ENCODE peak calls at places on chromosome 1, in six cellular contexts. R is uterus; I is brain microvascular endothelial cell; N is psoas muscle; T is cardiac muscle cell; Z is CD8-positive, alpha-beta memory T cell. M is an unnamed sample.

GRCh38 chr1:179953974-179954493 is 576 bp upstream of the CEP350 start:
- DNase-seq in R (peak), I (peak), N (no peak), T (no peak), Z (peak), M (peak)

GRCh38 chr1:206933333-206933945 is 11.7 kb upstream of the FCMR start:
- DNase-seq in R (no peak), I (no peak), N (no peak), T (peak), Z (peak), M (peak)

GRCh38 chr1:204435886-204436271 is 24.3 kb upstream of the PPP1R15B start:
- DNase-seq in R (no peak), I (no peak), N (no peak), T (no peak), Z (no peak), M (no peak)

GRCh38 chr1:231558711-231559205 is 30.3 kb downstream of the TSNAX start:
- DNase-seq in R (no peak), I (no peak), N (no peak), T (no peak), Z (no peak), M (no peak)

GRCh38 chr1:10529096-10529495 is 54.3 kb downstream of the PEX14 start:
- DNase-seq in R (no peak), I (no peak), N (no peak), T (no peak), Z (no peak), M (no peak)

GRCh38 chr1:204990721-204991341 is 52.2 kb upstream of the CNTN2 start:
- DNase-seq in R (no peak), I (no peak), N (no peak), T (no peak), Z (no peak), M (no peak)

GRCh38 chr1:114010433-114011184 is 31.3 kb downstream of the OLFML3 start:
- DNase-seq in R (no peak), I (no peak), N (no peak), T (peak), Z (no peak), M (no peak)

GRCh38 chr1:201241716-201242115 is 41.6 kb upstream of the PKP1 start:
- DNase-seq in R (no peak), I (no peak), N (no peak), T (no peak), Z (no peak), M (no peak)

GRCh38 chr1:244796719-244797406 is 38.6 kb upstream of the COX20 start:
- DNase-seq in R (peak), I (peak), N (no peak), T (peak), Z (peak), M (no peak)

GRCh38 chr1:37877991-37878544 is 18.7 kb upstream of the MTF1 start:
- DNase-seq in R (no peak), I (no peak), N (no peak), T (no peak), Z (no peak), M (no peak)

GRCh38 chr1:30923597-30923996 is 15.0 kb upstream of the SDC3 start:
- DNase-seq in R (no peak), I (peak), N (no peak), T (no peak), Z (no peak), M (no peak)

GRCh38 chr1:168609133-168609715 is 32.8 kb downstream of the XCL1 start:
- DNase-seq in R (peak), I (peak), N (peak), T (peak), Z (no peak), M (peak)

GRCh38 chr1:47442844-47443529 is 5.1 kb downstream of the FOXD2 start:
- DNase-seq in R (no peak), I (no peak), N (no peak), T (no peak), Z (no peak), M (no peak)

GRCh38 chr1:1189071-1189470 is 15.4 kb downstream of the TTLL10 start:
- DNase-seq in R (no peak), I (no peak), N (no peak), T (no peak), Z (no peak), M (no peak)

GRCh38 chr1:25952851-25953401 is 44.9 kb downstream of the PAFAH2 start:
- DNase-seq in R (no peak), I (peak), N (no peak), T (no peak), Z (no peak), M (no peak)

GRCh38 chr1:205481629-205482071 is 22.8 kb upstream of the CDK18 start:
- DNase-seq in R (no peak), I (no peak), N (no peak), T (no peak), Z (peak), M (no peak)

GRCh38 chr1:30106125-30106524 is 617.3 kb downstream of the MATN1 start:
- DNase-seq in R (peak), I (peak), N (no peak), T (peak), Z (no peak), M (no peak)

GRCh38 chr1:92902406-92902744 is 58.9 kb downstream of the DIPK1A start:
- DNase-seq in R (no peak), I (no peak), N (no peak), T (no peak), Z (no peak), M (no peak)

GRCh38 chr1:165070675-165071074 is 285.8 kb downstream of the LMX1A start:
- DNase-seq in R (no peak), I (no peak), N (no peak), T (no peak), Z (no peak), M (no peak)

GRCh38 chr1:38190978-38191377 is 144.4 kb upstream of the POU3F1 start:
- DNase-seq in R (no peak), I (no peak), N (no peak), T (no peak), Z (no peak), M (no peak)

GRCh38 chr1:206583461-206584264 is 28.6 kb downstream of the EIF2D start:
- DNase-seq in R (peak), I (peak), N (peak), T (peak), Z (peak), M (peak)

GRCh38 chr1:109658533-109659051 is 2.7 kb downstream of the GSTM4 start:
- DNase-seq in R (no peak), I (no peak), N (no peak), T (no peak), Z (no peak), M (no peak)

DNA sequence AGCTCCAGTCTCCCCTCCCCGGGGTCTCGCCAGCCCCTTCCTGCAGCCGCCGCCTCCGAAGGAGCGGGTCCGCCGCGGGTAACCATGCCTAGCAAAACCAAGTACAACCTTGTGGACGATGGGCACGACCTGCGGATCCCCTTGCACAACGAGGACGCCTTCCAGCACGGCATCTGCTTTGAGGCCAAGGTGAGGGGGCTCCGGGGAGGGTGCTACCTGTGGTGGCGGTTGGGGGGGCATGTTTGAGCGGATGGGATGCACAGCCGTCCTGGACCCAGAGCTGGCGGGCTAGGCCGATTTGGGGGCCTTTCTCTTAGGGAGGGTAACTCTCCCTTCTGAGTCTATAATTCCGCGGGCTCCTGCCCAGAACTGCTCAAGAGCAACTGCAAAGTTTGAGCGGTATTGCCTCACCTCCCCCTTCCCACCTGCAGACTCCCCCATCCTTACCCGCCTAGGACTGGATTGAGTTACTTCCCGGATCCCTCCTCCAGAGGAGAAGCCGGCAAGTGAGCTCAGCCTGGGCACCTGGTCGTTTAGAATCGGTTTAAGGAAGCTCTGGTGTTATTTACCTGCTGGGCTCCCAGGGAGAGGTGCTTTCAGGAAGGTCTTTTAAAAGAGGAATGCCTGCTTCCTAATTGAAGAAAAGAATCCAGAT is 730 bp downstream of the NOS1AP start:
- DNase-seq in R (no peak), I (no peak), N (no peak), T (peak), Z (no peak), M (no peak)
- H3K27ac ChIP-seq in R (no peak), I (no peak), N (no peak), T (peak), Z (no peak), M (no peak)

DNA sequence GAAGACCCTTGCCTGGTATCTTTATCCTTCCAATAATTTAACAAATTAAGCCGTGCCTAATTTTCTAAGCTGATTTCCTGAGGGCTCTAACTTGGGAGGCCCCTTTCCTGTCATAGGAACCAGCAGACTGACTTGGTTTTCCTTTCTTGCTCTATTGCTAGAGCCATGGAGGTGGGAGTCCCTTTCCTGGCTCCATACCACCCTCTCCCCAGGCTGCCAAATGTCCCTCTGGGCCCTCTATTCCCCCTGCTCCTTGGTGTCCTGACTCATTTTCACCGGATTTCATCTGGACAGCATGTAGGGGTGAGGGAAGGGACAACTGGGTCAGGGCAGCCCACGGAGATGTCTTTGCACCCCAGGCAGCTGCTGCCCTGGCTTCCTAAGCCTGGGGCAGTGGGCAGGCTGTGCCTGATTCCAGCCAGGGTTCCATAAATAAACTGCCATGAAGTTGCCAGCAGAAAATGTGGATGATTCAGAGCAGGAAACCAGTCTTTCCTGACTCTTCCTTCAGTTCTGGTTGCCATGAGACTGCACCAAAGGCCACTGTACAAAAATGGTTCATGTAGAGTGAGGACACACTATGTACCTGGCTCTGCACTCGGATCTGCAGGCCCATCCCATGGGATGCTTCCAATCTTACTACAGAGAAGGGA is 38.0 kb upstream of the SERBP1 start:
- DNase-seq in R (no peak), I (peak), N (peak), T (no peak), Z (no peak), M (no peak)
- H3K27ac ChIP-seq in R (no peak), I (no peak), N (peak), T (no peak), Z (no peak), M (no peak)

GRCh38 chr1:9101510-9102146 is 27.3 kb downstream of the GPR157 start:
- DNase-seq in R (peak), I (peak), N (no peak), T (peak), Z (no peak), M (no peak)
- H3K27ac ChIP-seq in R (no peak), I (no peak), N (peak), T (peak), Z (no peak), M (no peak)

DNA sequence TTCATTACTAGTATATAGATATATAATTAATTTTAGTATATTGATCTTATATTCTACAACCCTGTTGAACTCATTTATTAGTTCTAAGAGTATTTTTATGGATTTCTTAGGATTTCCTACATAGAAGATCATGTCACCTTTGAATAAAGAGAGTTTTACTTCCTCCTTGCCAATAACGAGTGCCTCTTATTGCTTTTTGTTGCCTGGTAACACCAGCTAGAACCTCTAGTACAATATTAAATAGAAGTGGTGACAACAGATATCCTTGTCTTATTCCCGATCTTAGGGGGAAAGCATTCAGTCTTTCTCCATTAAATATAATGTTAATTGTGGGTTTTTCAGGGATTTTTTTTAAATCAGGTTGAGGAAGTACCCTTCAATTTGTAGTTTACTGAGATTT is 40.8 kb downstream of the WNT2B start:
- DNase-seq in R (no peak), I (no peak), N (no peak), T (no peak), Z (no peak), M (no peak)
- H3K27ac ChIP-seq in R (no peak), I (no peak), N (no peak), T (no peak), Z (no peak), M (no peak)

M was measured in aorta.